ENCODE peak calls at places on chromosomes 7 and 10, in four cellular contexts. V is K562, B is HepG2, W is GM12878. R is an unnamed sample.

GRCh38 chr10:50152792-50153272 is 85.1 kb downstream of the WASHC2A start:
- DNase-seq in V (peak; percentile 19), B (no peak), W (no peak), R (peak; percentile 80)

GRCh38 chr7:42699415-42700178 is 212.3 kb downstream of the C7orf25 start:
- DNase-seq in V (no peak), B (no peak), W (no peak), R (no peak)

GRCh38 chr7:141439776-141440175 is 111.4 kb upstream of the AGK start:
- DNase-seq in V (no peak), B (no peak), W (no peak), R (no peak)

GRCh38 chr10:103894454-103894853 is 23.5 kb downstream of the STN1 start:
- DNase-seq in V (no peak), B (no peak), W (no peak), R (no peak)

GRCh38 chr10:75647675-75648074 is 216.3 kb downstream of the LRMDA start:
- DNase-seq in V (no peak), B (no peak), W (no peak), R (no peak)

GRCh38 chr7:47100815-47101435 is 481.0 kb downstream of the TNS3 start:
- DNase-seq in V (peak; percentile 44), B (peak; percentile 57), W (no peak), R (peak; percentile 83)

GRCh38 chr10:110544958-110545537 is 22.4 kb upstream of the SMC3 start:
- DNase-seq in V (no peak), B (no peak), W (no peak), R (no peak)

GRCh38 chr7:95263803-95264202 is 60.5 kb downstream of the PON1 start:
- DNase-seq in V (no peak), B (no peak), W (no peak), R (no peak)

GRCh38 chr10:103926722-103927319 is 8.8 kb upstream of the STN1 start:
- DNase-seq in V (no peak), B (no peak), W (no peak), R (peak; percentile 9)

GRCh38 chr7:128841961-128842673 is 11.9 kb downstream of the FLNC start:
- DNase-seq in V (peak; percentile 89), B (no peak), W (no peak), R (peak; percentile 82)

GRCh38 chr10:61486738-61487396 is 33.7 kb upstream of the TMEM26 start:
- DNase-seq in V (no peak), B (peak; percentile 53), W (no peak), R (no peak)

GRCh38 chr7:6375346-6376101 is 72.2 kb downstream of the DAGLB start:
- DNase-seq in V (no peak), B (no peak), W (no peak), R (peak; percentile 43)

GRCh38 chr7:17166824-17167379 is 131.6 kb upstream of the AHR start:
- DNase-seq in V (no peak), B (no peak), W (no peak), R (no peak)

DNA sequence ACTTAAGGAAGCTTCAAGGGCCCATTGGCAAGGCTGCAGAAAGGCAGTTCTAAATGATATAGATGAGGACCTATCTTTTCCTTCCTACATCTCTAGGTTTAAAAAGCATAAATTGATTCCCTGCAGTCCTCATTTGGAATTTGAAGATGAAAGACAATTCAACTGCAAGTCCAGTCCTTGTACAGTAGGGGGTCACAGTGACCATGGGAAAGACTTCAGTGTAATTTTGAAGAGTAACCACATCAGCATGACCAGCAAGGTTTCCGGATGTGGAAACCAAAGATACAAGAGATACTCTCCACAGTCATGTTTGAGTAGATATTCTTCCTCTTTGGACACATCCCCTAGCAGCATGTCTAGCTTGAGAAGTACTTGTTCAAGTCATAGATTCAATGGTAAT is 539.2 kb upstream of the TEX47 start:
- DNase-seq in V (no peak), B (peak; percentile 2), W (no peak), R (no peak)
- TF ChIP-seq CTCF in V (no peak), B (no peak), W (no peak), R (no peak)

GRCh38 chr7:122255454-122255853 is 49.1 kb downstream of the FEZF1 start:
- DNase-seq in V (no peak), B (no peak), W (no peak), R (peak; percentile 28)
- H2AFZ ChIP-seq in V (no peak overlapping the region), B (no peak overlapping the region), W (no peak overlapping the region), R (no peak overlapping the region)

GRCh38 chr10:78715435-78715834 is 353.3 kb upstream of the ZMIZ1 start:
- DNase-seq in V (no peak), B (no peak), W (no peak), R (no peak)

GRCh38 chr10:78713659-78714058 is 355.1 kb upstream of the ZMIZ1 start:
- DNase-seq in V (no peak), B (no peak), W (no peak), R (no peak)

GRCh38 chr10:78714225-78714624 is 354.5 kb upstream of the ZMIZ1 start:
- DNase-seq in V (no peak), B (no peak), W (no peak), R (no peak)

GRCh38 chr10:78716034-78716660 is 352.6 kb upstream of the ZMIZ1 start:
- DNase-seq in V (no peak), B (no peak), W (no peak), R (no peak)

DNA sequence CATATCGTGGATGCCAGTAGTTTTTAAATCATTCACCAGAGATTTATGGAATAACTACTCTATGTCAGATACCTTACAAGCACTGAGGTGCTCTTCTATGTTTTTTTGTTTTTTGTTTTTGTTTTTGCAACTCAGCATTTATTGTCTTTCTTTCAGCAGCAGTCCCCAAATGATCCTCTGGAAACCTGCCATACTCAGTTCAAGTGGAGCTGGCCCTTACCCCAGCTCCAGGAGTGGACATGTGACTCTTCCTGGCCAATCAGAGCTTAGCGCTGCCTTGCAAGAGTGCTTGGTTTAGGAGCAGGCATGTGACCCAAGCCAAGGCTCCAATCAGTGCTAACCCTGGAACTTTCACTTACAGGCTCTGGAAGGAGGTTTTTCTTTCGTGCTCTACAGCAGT is 356.6 kb upstream of the ZMIZ1 start:
- DNase-seq in V (peak; percentile 48), B (no peak), W (no peak), R (peak; percentile 11)
- TF ChIP-seq JUNB in V (no peak), B (no peak), W (no peak), R (no peak)

DNA sequence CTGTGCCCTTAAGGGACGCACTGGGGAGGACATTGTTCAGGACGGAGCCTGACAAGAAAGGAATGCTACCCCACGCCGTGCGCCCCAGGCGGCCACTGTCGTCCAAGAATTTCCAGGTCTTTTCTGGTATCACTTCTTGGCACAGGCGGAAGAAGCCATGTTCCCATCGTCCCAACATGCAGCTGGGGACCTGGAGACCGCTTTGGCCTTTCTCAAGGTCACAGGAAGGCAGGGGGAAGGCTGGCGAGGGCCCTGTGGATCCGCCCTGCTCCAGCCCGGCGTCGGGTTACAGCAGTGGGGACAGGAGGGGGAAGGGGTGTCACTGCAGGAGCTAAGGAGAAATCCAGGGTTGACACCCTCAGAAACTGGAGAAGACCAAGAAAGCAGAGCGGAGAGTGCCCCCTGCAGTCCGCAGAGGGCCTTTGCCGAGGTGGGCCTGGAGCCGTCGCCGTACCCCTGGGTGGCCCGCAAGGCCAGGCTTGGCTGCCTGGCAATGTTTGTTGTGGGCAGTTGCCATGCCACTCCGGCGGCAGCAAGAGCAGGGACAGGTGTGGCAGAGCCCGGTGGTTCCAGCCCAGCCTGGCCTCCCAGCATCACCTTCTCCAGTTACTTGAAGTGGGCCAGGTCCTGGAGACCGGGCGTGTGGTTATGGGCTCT is 104.1 kb downstream of the LHPP start:
- DNase-seq in V (peak; percentile 68), B (peak; percentile 69), W (no peak), R (peak; percentile 89)
- TF ChIP-seq CTCF in V (peak; percentile 68), B (peak; percentile 85), W (no peak), R (peak; percentile 71)

GRCh38 chr7:18416988-18417387 is 78.6 kb upstream of the HDAC9 start:
- DNase-seq in V (no peak), B (no peak), W (no peak), R (no peak)

GRCh38 chr7:18420176-18420575 is 75.4 kb upstream of the HDAC9 start:
- DNase-seq in V (no peak), B (no peak), W (no peak), R (no peak)

GRCh38 chr7:18421297-18422004 is 74.1 kb upstream of the HDAC9 start:
- DNase-seq in V (no peak), B (no peak), W (no peak), R (no peak)

GRCh38 chr7:18425227-18425626 is 70.3 kb upstream of the HDAC9 start:
- DNase-seq in V (no peak), B (no peak), W (no peak), R (no peak)

DNA sequence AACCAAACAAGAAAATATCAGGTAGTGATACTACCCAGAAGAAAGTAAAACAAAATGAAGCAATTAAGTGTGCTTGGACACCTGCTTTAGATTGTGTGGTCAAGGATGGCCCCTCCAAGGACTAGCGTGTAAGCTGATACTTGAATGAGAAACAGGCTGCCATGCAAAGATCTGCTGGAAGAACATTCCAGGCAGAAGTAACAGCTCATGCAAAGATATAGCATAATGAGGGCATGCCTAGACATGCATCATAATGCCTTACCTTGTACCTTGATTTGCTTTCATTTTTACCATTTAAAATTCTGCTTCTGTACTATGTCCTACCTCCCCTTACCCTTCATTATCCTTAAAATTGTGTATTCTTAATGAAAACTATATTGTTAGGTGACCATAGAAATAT is 74.8 kb upstream of the HDAC9 start:
- DNase-seq in V (no peak), B (no peak), W (no peak), R (no peak)
- H2AFZ ChIP-seq in V (no peak overlapping the region), B (no peak overlapping the region), W (no peak overlapping the region), R (peak overlapping the region; percentile 93)

GRCh38 chr10:71363936-71364335 is 32.8 kb upstream of the CDH23 start:
- DNase-seq in V (no peak), B (no peak), W (no peak), R (no peak)
- TF ChIP-seq JUNB in V (no peak), B (no peak), W (no peak), R (no peak)